ENCODE peak calls at places on chromosomes 2 and 18, in seven cellular contexts. Z is GM06990; X is adipocyte; V is right lobe of liver; T is brain microvascular endothelial cell; N is CD8-positive, alpha-beta memory T cell; E is HepG2. P is an unnamed sample.

GRCh38 chr2:128603411-128603924 is 284.8 kb upstream of the HS6ST1 start:
- DNase-seq in Z (no peak), X (no peak), V (peak; percentile 42), T (no peak), N (no peak), E (no peak), P (no peak)

GRCh38 chr2:98027955-98028593 is 32.3 kb upstream of the TMEM131 start:
- DNase-seq in Z (no peak), X (peak; percentile 69), V (no peak), T (peak; percentile 89), N (no peak), E (no peak), P (peak; percentile 6)

GRCh38 chr2:231715988-231716616 is 7.8 kb downstream of the PTMA start:
- DNase-seq in Z (peak; percentile 34), X (peak; percentile 27), V (no peak), T (peak; percentile 58), N (no peak), E (no peak), P (peak; percentile 48)

GRCh38 chr2:634670-635395 is 42.4 kb downstream of the TMEM18 start:
- DNase-seq in Z (no peak), X (no peak), V (no peak), T (no peak), N (no peak), E (peak; percentile 6), P (no peak)

GRCh38 chr2:141515931-141516330 is 614.9 kb downstream of the LRP1B start:
- DNase-seq in Z (no peak), X (peak; percentile 51), V (no peak), T (no peak), N (no peak), E (no peak), P (no peak)

GRCh38 chr2:241965931-241966412 is 96.4 kb downstream of the RTP5 start:
- DNase-seq in Z (peak; percentile 75), X (peak; percentile 93), V (peak; percentile 33), T (peak; percentile 98), N (peak; percentile 73), E (peak; percentile 18), P (peak; percentile 86)

GRCh38 chr18:59923539-59924196 is 23.9 kb downstream of the PMAIP1 start:
- DNase-seq in Z (no peak), X (no peak), V (no peak), T (no peak), N (no peak), E (no peak), P (no peak)

GRCh38 chr2:121038831-121039230 is 246.2 kb downstream of the TFCP2L1 start:
- DNase-seq in Z (no peak), X (peak; percentile 31), V (no peak), T (no peak), N (no peak), E (no peak), P (peak; percentile 21)

GRCh38 chr18:23721711-23722479 is 32.6 kb downstream of the LAMA3 start:
- DNase-seq in Z (no peak), X (peak; percentile 43), V (no peak), T (peak; percentile 30), N (no peak), E (no peak), P (peak; percentile 27)

GRCh38 chr2:44549099-44549471 is 187.3 kb downstream of the CAMKMT start:
- DNase-seq in Z (no peak), X (peak; percentile 80), V (no peak), T (peak; percentile 90), N (no peak), E (no peak), P (peak; percentile 72)

GRCh38 chr2:210028178-210028577 is 25.7 kb downstream of the RPE start:
- DNase-seq in Z (no peak), X (no peak), V (no peak), T (no peak), N (no peak), E (no peak), P (no peak)

GRCh38 chr2:42888321-42888720 is 95.9 kb upstream of the HAAO start:
- DNase-seq in Z (no peak), X (peak; percentile 15), V (no peak), T (no peak), N (no peak), E (no peak), P (no peak)

GRCh38 chr2:136131961-136132839 is 14.3 kb upstream of the CXCR4 start:
- DNase-seq in Z (peak; percentile 86), X (no peak), V (no peak), T (no peak), N (peak; percentile 92), E (no peak), P (no peak)

GRCh38 chr2:101882948-101883347 is 108.8 kb upstream of the IL1R2 start:
- DNase-seq in Z (no peak), X (no peak), V (no peak), T (no peak), N (no peak), E (no peak), P (no peak)

GRCh38 chr2:126666003-126666402 is 10.0 kb downstream of the GYPC start:
- DNase-seq in Z (no peak), X (no peak), V (no peak), T (no peak), N (no peak), E (no peak), P (no peak)

DNA sequence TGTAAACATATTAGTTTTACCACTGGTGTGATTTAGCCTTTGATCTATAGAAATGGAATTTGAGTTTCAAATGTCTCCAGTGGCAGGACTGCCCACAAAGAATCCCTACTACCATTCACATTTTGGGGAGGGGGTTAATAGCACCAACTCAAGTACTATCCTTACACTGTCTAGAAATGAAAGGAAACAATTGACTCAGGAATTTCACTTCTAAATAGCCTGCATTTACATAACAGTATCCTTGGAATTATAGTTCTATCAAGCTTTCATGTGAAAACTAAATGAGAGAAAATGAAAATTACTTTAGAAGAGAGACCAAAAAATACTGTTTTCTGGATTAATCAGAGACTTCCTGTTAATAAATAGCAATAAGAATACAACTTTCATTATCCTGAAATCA is 7.5 kb upstream of the CCDC93 start:
- DNase-seq in Z (no peak), X (no peak), V (no peak), T (no peak), N (no peak), E (no peak), P (no peak)
- H3K27me3 ChIP-seq in Z (no peaks in the 10 kb centered on the region), X (no peaks in the 10 kb centered on the region), V (no peaks in the 10 kb centered on the region), T (no peaks in the 10 kb centered on the region), N (no peaks in the 10 kb centered on the region), E (peaks cover 4% of the 10 kb centered on the region), P (no peaks in the 10 kb centered on the region)

GRCh38 chr2:38073211-38074005 is 2.5 kb downstream of the CYP1B1 start:
- DNase-seq in Z (peak; percentile 9), X (no peak), V (peak; percentile 59), T (no peak), N (no peak), E (no peak), P (peak; percentile 50)

GRCh38 chr2:38076250-38076709 is 329 bp upstream of the CYP1B1 start:
- DNase-seq in Z (peak; percentile 82), X (peak; percentile 93), V (peak; percentile 83), T (peak; percentile 61), N (no peak), E (no peak), P (peak; percentile 82)

GRCh38 chr2:38075436-38076249 is at the start of gene CYP1B1:
- DNase-seq in Z (no peak), X (peak; percentile 55), V (peak; percentile 53), T (no peak), N (no peak), E (no peak), P (no peak)

GRCh38 chr2:38074775-38075435 is 1.0 kb downstream of the CYP1B1 start:
- DNase-seq in Z (peak; percentile 16), X (no peak), V (peak; percentile 54), T (no peak), N (no peak), E (no peak), P (peak; percentile 34)

DNA sequence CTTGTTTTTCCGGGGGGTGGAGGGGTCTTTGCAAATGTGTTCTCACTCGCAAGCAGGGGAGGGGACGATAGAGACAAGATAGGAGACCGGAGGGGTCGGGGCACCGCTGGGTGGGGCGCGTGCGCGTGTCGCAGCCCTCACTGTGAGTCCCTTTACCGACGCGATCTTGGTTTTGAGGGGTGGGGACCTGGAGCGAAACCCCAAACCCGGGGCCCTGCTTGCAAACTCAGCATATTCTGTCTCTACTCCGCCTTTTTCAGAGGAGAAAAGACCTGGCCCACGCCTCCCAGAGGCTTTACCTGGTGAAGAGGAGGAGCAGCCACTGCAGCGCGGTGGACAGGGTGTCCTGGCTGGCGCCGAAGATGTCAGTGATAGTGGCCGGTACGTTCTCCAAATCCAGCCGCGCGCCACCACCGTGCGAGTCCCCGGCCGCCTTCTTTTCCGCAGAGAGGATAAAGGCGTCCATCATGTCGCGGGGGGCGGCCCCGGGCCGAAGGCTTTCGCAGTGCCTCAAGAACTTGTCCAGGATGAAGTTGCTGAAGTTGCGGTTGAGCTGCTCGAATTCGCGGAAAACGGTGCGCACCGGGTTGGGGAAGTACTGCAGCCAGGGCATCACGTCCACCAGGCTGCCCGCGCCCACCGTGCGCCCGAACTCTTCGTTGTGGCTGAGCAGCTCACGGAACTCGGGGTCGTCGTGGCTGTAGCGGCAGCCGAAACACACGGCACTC is 1.7 kb downstream of the CYP1B1 start:
- DNase-seq in Z (peak; percentile 22), X (no peak), V (no peak), T (no peak), N (no peak), E (no peak), P (peak; percentile 18)
- H3K4me3 ChIP-seq in Z (peak overlapping the region; percentile 33), X (peak overlapping the region; percentile 83), V (peak overlapping the region; percentile 62), T (peak overlapping the region; percentile 60), N (no peak overlapping the region), E (no peak overlapping the region), P (peak overlapping the region; percentile 60)

GRCh38 chr2:3075316-3075715 is 302.3 kb downstream of the EIPR1 start:
- DNase-seq in Z (no peak), X (no peak), V (no peak), T (no peak), N (no peak), E (no peak), P (no peak)
- H3K27me3 ChIP-seq in Z (no peaks in the 10 kb centered on the region), X (peaks cover 8% of the 10 kb centered on the region), V (no peaks in the 10 kb centered on the region), T (no peaks in the 10 kb centered on the region), N (no peaks in the 10 kb centered on the region), E (peaks cover 63% of the 10 kb centered on the region), P (peaks cover 7% of the 10 kb centered on the region)

GRCh38 chr2:95203911-95204310 is 3.4 kb upstream of the ZNF892 start:
- DNase-seq in Z (no peak), X (no peak), V (no peak), T (no peak), N (no peak), E (no peak), P (no peak)

GRCh38 chr2:95208101-95208500 is 780 bp downstream of the ZNF892 start:
- DNase-seq in Z (no peak), X (peak; percentile 32), V (no peak), T (peak; percentile 4), N (no peak), E (no peak), P (no peak)

GRCh38 chr2:95207111-95207961 is at the start of gene ZNF892:
- DNase-seq in Z (peak; percentile 89), X (peak; percentile 94), V (peak; percentile 94), T (peak; percentile 86), N (peak; percentile 70), E (peak; percentile 35), P (peak; percentile 90)

GRCh38 chr2:95204396-95204795 is 2.9 kb upstream of the ZNF892 start:
- DNase-seq in Z (no peak), X (no peak), V (no peak), T (no peak), N (no peak), E (no peak), P (no peak)

DNA sequence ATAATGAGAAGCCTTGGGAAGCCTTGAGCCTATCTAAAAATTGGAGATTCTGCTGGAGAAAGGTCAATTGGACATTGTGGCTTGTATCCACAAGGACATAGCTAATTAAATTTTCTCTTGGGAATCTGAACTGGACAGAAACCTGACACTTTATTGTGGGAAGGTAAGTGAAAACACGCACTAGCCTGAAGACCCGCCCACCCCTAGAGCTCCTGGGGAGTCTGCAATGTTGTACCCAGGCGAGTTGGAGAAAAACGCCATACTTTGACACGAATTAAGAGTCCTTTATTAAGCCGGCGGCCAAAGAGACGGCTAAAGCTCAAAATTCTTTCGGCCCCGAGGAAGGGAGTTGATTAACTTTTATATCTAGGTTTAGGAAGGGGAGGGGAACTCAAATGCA is 1.2 kb upstream of the ZNF892 start:
- DNase-seq in Z (no peak), X (no peak), V (no peak), T (no peak), N (no peak), E (no peak), P (no peak)
- H3K4me3 ChIP-seq in Z (no peak overlapping the region), X (peak overlapping the region; percentile 91), V (no peak overlapping the region), T (no peak overlapping the region), N (no peak overlapping the region), E (no peak overlapping the region), P (no peak overlapping the region)